ENCODE peak calls at places on chromosome 22, in seven cellular contexts. Q, G, E, O, S, U and Y are unnamed samples.

GRCh38 chr22:27687984-27688545 is 113.5 kb downstream of the MN1 start:
- DNase-seq in Q (peak), G (no peak), E (peak), O (no peak), S (no peak), U (no peak), Y (no peak)

GRCh38 chr22:44091021-44091721 is 67.1 kb downstream of the PARVB start:
- DNase-seq in Q (peak), G (no peak), E (peak), O (no peak), S (peak), U (no peak), Y (peak)

GRCh38 chr22:24834845-24835570 is 29.0 kb downstream of the SGSM1 start:
- DNase-seq in Q (peak), G (no peak), E (peak), O (no peak), S (peak), U (no peak), Y (no peak)

GRCh38 chr22:44202261-44202789 is 21.6 kb downstream of the PARVG start:
- DNase-seq in Q (peak), G (no peak), E (peak), O (no peak), S (no peak), U (no peak), Y (peak)

GRCh38 chr22:47059076-47059475 is 296.6 kb downstream of the TBC1D22A start:
- DNase-seq in Q (no peak), G (no peak), E (no peak), O (no peak), S (no peak), U (no peak), Y (no peak)

GRCh38 chr22:48089601-48090331 is 1327.3 kb downstream of the TBC1D22A start:
- DNase-seq in Q (no peak), G (no peak), E (peak), O (peak), S (peak), U (peak), Y (peak)

GRCh38 chr22:46946383-46946965 is 184.0 kb downstream of the TBC1D22A start:
- DNase-seq in Q (no peak), G (no peak), E (no peak), O (no peak), S (no peak), U (no peak), Y (no peak)

GRCh38 chr22:26852176-26852575 is 194.8 kb downstream of the MIAT start:
- DNase-seq in Q (no peak), G (no peak), E (no peak), O (no peak), S (no peak), U (no peak), Y (no peak)

GRCh38 chr22:26892401-26893033 is 235.1 kb downstream of the MIAT start:
- DNase-seq in Q (peak), G (no peak), E (peak), O (peak), S (no peak), U (no peak), Y (no peak)

GRCh38 chr22:42279425-42280020 is 9.1 kb upstream of the TCF20 start:
- DNase-seq in Q (no peak), G (no peak), E (no peak), O (no peak), S (peak), U (no peak), Y (no peak)

GRCh38 chr22:48254311-48254873 is 1491.9 kb downstream of the TBC1D22A start:
- DNase-seq in Q (no peak), G (no peak), E (no peak), O (no peak), S (no peak), U (peak), Y (no peak)

GRCh38 chr22:46267431-46268279 is at the start of gene TTC38:
- DNase-seq in Q (peak), G (peak), E (peak), O (peak), S (peak), U (peak), Y (peak)

GRCh38 chr22:43014062-43014875 is 680 bp downstream of the PACSIN2 start:
- DNase-seq in Q (peak), G (no peak), E (peak), O (peak), S (peak), U (no peak), Y (no peak)

GRCh38 chr22:46791201-46791731 is 28.8 kb downstream of the TBC1D22A start:
- DNase-seq in Q (peak), G (no peak), E (peak), O (peak), S (no peak), U (no peak), Y (peak)

GRCh38 chr22:42920101-42920820 is 63.2 kb upstream of the ARFGAP3 start:
- DNase-seq in Q (peak), G (no peak), E (peak), O (no peak), S (no peak), U (no peak), Y (no peak)

GRCh38 chr22:17706451-17706900 is 67.8 kb downstream of the BID start:
- DNase-seq in Q (peak), G (peak), E (peak), O (peak), S (peak), U (no peak), Y (peak)
- H3K4me3 ChIP-seq in Q (peak), G (peak), E (peak), O (peak), S (peak), U (peak), Y (peak)

GRCh38 chr22:49393526-49393925 is 434.1 kb downstream of the BRD1 start:
- DNase-seq in Q (no peak), G (no peak), E (no peak), O (no peak), S (no peak), U (no peak), Y (no peak)

GRCh38 chr22:49392247-49392646 is 435.4 kb downstream of the BRD1 start:
- DNase-seq in Q (no peak), G (no peak), E (no peak), O (no peak), S (no peak), U (no peak), Y (no peak)

GRCh38 chr22:49392841-49393510 is 434.7 kb downstream of the BRD1 start:
- DNase-seq in Q (no peak), G (no peak), E (no peak), O (no peak), S (no peak), U (no peak), Y (no peak)

GRCh38 chr22:49391436-49391835 is 436.2 kb downstream of the BRD1 start:
- DNase-seq in Q (no peak), G (no peak), E (no peak), O (no peak), S (no peak), U (no peak), Y (no peak)

GRCh38 chr22:49390954-49391353 is 436.7 kb downstream of the BRD1 start:
- DNase-seq in Q (no peak), G (no peak), E (no peak), O (no peak), S (no peak), U (no peak), Y (no peak)
- H3K27ac ChIP-seq in Q (no peak), G (no peak), E (no peak), O (no peak), S (no peak), U (no peak), Y (no peak)

GRCh38 chr22:39315389-39315788 is 4.0 kb downstream of the RPL3 start:
- DNase-seq in Q (no peak), G (no peak), E (peak), O (no peak), S (no peak), U (no peak), Y (no peak)

GRCh38 chr22:39317756-39318506 is 1.5 kb downstream of the RPL3 start:
- DNase-seq in Q (peak), G (no peak), E (peak), O (no peak), S (no peak), U (no peak), Y (peak)

GRCh38 chr22:39318507-39319283 is 728 bp downstream of the RPL3 start:
- DNase-seq in Q (no peak), G (no peak), E (peak), O (peak), S (no peak), U (no peak), Y (peak)

GRCh38 chr22:39316440-39317083 is 2.9 kb downstream of the RPL3 start:
- DNase-seq in Q (peak), G (no peak), E (peak), O (peak), S (peak), U (no peak), Y (peak)

DNA sequence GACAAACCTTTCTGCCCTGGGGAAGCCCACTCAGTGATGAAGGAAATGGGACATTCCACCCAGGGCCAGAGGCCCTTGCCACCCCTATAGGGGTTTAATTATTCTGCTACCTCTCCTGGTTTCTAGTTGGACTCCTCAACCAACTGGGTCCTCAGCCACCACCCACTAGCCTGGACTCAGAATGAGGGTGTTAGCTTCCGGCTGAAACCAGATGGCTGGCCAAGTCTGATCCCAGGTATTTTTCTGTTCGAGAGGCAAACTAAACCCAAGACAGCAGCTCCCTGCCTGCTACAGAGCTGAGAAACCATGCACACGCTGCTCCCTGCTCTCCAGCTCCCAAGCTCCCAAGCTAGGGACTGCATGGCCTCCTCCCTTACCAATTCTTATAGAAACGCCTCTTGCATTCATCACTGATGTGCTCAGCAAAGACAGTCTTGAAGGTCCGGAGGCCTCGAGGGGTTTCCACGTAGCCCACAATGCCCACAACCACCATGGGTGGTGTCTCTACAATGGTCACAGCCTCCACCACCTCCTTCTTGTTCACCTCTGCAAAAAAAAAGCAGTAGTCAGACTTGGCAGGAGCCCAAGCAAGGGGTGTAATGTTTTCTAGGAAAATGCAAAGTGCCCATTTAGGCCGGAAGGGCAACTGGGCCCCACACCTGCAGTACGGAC is 2.2 kb downstream of the RPL3 start:
- DNase-seq in Q (peak), G (no peak), E (peak), O (no peak), S (peak), U (no peak), Y (no peak)
- H3K4me3 ChIP-seq in Q (peak), G (no peak), E (peak), O (no peak), S (peak), U (peak), Y (peak)

GRCh38 chr22:50216161-50216683 is 15.4 kb downstream of the SELENOO start:
- DNase-seq in Q (no peak), G (no peak), E (no peak), O (peak), S (no peak), U (no peak), Y (no peak)
- H3K27ac ChIP-seq in Q (no peak), G (no peak), E (no peak), O (no peak), S (no peak), U (no peak), Y (no peak)

GRCh38 chr22:36367066-36367465 is 20.7 kb downstream of the MYH9 start:
- DNase-seq in Q (no peak), G (no peak), E (no peak), O (no peak), S (no peak), U (no peak), Y (no peak)
- H3K4me3 ChIP-seq in Q (no peak), G (peak), E (no peak), O (peak), S (no peak), U (no peak), Y (no peak)

DNA sequence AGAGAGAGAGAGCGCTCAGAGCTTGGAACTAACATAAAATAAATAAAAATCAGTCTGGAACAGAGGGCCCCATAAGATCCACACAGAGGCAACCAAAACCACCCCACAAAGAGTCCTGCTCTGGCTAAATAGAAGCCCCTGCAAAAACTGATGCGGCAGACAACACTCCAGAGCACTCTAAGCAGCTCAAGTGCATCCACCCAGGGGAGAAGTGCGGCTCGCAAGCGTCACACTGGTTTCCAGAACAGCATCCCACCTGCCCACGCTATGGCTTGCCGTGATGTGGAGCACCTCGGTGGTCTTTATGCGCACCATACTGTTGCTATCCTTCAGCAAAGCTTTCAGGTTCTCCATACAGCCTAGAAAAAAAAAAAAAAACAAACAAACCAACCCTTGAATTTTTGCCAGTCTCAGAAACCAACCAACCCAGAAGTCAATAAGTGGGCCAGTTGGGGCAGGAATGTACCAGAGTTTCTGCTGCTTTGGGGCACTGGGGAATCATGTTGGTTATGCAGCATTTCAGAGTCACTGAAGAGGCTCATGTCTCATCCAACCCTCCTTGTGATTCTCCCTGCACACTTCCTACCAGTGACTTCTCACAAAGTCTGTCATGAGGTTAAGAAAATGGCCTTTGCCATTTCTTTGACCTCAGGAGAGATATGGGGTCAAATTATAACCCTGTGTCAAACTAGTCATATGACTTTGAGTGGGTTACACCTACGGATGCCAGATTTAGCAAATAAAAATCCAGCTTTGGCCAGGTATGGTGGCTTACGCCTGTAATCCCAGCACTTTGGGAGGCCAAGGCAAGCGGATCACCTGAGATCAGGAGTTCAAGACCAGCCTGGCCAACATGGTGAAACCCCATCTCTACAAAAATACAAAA is 3.0 kb downstream of the RSPH14 start:
- DNase-seq in Q (no peak), G (no peak), E (no peak), O (no peak), S (no peak), U (no peak), Y (no peak)
- H3K27ac ChIP-seq in Q (no peak), G (no peak), E (no peak), O (no peak), S (no peak), U (peak), Y (no peak)

GRCh38 chr22:50171319-50171964 is 911 bp downstream of the PANX2 start:
- DNase-seq in Q (no peak), G (no peak), E (no peak), O (peak), S (no peak), U (no peak), Y (no peak)
- H3K4me3 ChIP-seq in Q (no peak), G (peak), E (no peak), O (no peak), S (peak), U (peak), Y (peak)